ENCODE peak calls at places on chromosomes 2 and 18, in four cellular contexts. S, K, Q and L are unnamed samples.

GRCh38 chr18:55579471-55579870 is 8.5 kb downstream of the TCF4 start:
- DNase-seq in S (no peak), Q (no peak), K (no peak), L (no peak)

GRCh38 chr2:217367464-217367863 is 507.6 kb upstream of the TNP1 start:
- DNase-seq in S (no peak), K (no peak), Q (no peak), L (no peak)

GRCh38 chr2:37472959-37473358 is 128.5 kb downstream of the QPCT start:
- DNase-seq in S (peak), K (no peak), Q (no peak), L (no peak)

GRCh38 chr18:22838639-22839487 is 94.3 kb upstream of the RBBP8 start:
- DNase-seq in K (no peak), S (no peak), Q (no peak), L (no peak)

GRCh38 chr2:636649-637405 is 40.4 kb downstream of the TMEM18 start:
- DNase-seq in S (peak), K (peak), Q (peak), L (peak)

GRCh38 chr2:172241219-172241618 is 138.5 kb upstream of the DLX2 start:
- DNase-seq in Q (no peak), K (no peak), S (no peak), L (no peak)

GRCh38 chr2:69330781-69331180 is 56.2 kb downstream of the GFPT1 start:
- DNase-seq in K (no peak), Q (no peak), S (no peak), L (no peak)

GRCh38 chr2:101485856-101486255 is 10.9 kb upstream of the RFX8 start:
- DNase-seq in Q (no peak), S (no peak), K (no peak), L (no peak)

GRCh38 chr18:23828426-23828825 is 139.2 kb downstream of the LAMA3 start:
- DNase-seq in Q (no peak), S (peak), K (no peak), L (peak)

GRCh38 chr2:226447896-226448295 is 351.7 kb downstream of the IRS1 start:
- DNase-seq in Q (no peak), S (peak), K (no peak), L (no peak)

GRCh38 chr2:9252002-9252357 is 45.4 kb downstream of the ASAP2 start:
- DNase-seq in Q (no peak), S (no peak), K (no peak), L (no peak)
- TF ChIP-seq CTCF in Q (no peak), S (no peak), K (no peak), L (no peak)

GRCh38 chr2:71595549-71595948 is 142.2 kb downstream of the DYSF start:
- DNase-seq in Q (no peak), S (no peak), K (no peak), L (no peak)
- TF ChIP-seq CTCF in Q (no peak), S (no peak), K (no peak), L (no peak)

DNA sequence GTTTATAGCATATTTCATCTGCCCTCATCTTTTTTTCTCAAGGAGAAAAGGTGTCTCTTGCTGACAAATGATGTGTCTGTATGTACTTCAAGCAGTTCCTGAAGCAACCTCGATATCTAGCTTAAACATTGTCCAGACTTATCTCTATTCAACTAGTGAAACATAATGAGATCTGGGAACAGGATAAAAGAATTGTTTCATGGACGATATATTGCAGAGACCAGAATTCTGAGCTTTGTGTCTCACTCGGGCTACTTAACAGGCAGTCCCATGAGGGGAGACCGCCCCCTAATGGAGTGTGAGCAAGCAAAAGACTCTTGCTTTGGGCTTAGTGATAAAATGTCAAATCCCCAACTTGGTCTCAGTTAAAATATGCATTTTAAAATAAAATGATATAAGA is 929.2 kb upstream of the SOX11 start:
- DNase-seq in K (no peak), S (no peak), Q (no peak), L (no peak)
- TF ChIP-seq CTCF in K (no peak), S (no peak), Q (no peak), L (no peak)

GRCh38 chr2:238239552-238239871 is 326 bp downstream of the HES6 start:
- DNase-seq in K (no peak), S (no peak), Q (no peak), L (no peak)
- TF ChIP-seq CTCF in K (no peak), S (no peak), Q (no peak), L (no peak)

GRCh38 chr2:208819190-208819589 is 412.6 kb downstream of the PTH2R start:
- DNase-seq in S (no peak), Q (no peak), K (no peak), L (no peak)

GRCh38 chr2:208820289-208820688 is 413.7 kb downstream of the PTH2R start:
- DNase-seq in Q (no peak), K (no peak), S (no peak), L (no peak)
- TF ChIP-seq CTCF in Q (no peak), K (no peak), S (no peak), L (no peak)

GRCh38 chr2:127638361-127639110 is 7.4 kb upstream of the GPR17 start:
- DNase-seq in K (no peak), S (peak), Q (peak), L (no peak)

GRCh38 chr2:127641846-127642510 is 4.0 kb upstream of the GPR17 start:
- DNase-seq in K (no peak), Q (peak), S (no peak), L (no peak)

GRCh38 chr2:127641133-127641532 is 4.8 kb upstream of the GPR17 start:
- DNase-seq in Q (no peak), S (no peak), K (no peak), L (no peak)

GRCh38 chr2:127639111-127639474 is 6.9 kb upstream of the GPR17 start:
- DNase-seq in S (no peak), K (no peak), Q (no peak), L (no peak)

DNA sequence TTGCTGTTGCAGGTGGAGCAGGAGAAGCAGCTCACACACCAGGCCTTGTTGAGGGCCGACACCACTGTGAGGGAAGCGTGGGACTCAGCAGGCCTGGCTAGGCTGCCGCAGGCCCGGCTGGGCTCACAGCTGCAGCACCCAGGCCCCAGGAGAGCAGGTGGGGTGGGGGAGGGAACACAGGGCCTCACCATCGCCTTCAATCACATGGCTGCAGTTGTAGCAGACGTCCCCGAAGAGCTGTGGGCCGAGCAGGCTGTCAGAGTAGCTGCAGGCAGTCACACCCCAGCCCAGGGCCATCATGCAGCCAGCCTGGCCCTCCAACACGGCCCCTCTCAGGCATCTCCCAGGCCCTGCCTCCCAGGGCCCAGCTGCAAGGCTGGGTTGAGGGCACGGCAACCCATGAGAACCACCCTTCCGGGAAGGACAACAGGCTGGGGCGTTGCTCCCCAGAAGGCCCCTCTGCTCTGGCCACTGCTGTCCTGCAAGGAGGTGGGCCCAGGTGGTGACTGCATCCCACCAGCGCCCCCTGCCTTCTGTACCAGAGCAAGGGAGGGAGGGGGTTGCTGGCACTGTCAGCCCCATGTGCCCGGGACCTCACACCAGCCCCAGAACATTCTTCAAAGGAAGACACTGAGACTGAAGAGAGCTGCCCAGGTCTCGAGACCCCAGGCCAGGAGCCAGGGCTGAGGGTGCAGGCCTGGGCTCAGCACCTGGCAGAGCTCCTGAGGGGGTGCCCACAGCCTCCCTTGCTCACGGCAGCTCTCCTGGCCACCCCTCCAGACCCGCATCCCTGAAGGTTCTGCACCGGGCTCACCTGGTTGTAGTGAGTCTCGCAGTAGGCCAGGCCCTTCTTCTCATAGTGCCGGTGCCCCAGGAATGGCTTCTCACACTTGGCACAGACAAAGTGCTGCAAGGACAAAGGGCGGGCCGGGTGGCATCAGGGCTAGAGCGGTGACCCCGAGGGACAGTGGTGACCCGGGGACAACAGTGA is 5.6 kb upstream of the GPR17 start:
- DNase-seq in Q (peak), S (no peak), K (peak), L (no peak)
- TF ChIP-seq CTCF in Q (peak), S (peak), K (no peak), L (no peak)

DNA sequence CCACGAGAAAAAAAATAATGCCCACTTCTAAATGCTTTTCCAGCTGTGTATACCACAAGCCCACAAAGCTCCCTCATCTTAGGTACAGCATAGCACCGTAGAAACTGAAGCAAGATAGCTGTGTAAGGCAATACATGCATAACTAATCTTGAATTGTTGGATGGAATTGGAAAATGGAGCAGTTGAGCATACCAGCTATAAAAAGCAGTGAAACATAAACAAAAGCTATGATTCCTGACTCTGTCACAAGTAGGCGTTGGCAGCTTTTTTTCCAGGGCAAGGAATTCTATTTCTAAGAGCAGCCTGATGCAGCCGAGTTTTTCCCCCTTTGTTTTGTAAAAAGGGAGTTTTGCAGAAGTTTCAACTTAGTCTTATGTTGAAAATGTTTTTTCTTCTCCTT is 32.4 kb downstream of the MOGAT1 start:
- DNase-seq in Q (no peak), S (no peak), K (no peak), L (no peak)
- TF ChIP-seq CTCF in Q (no peak), S (no peak), K (no peak), L (no peak)